ENCODE peak calls at places on chromosomes 5 and 9, in seven cellular contexts. R is CD8-positive, alpha-beta T cell; V is IMR-90; K is endodermal cell; W is A549; G is GM12878; Z is HepG2. C is an unnamed sample. For H3K4me1, the result is how much of the 10 kb centered on the place peaks cover.

GRCh38 chr5:151923865-151924264 is 786 bp downstream of the GLRA1 start:
- DNase-seq in K (peak), G (no peak), Z (no peak), R (no peak), W (peak), V (no peak), C (peak)

GRCh38 chr9:137217276-137218211 is 4.5 kb downstream of the RNF208 start:
- DNase-seq in V (no peak), G (no peak), R (no peak), Z (peak), W (no peak), K (peak), C (peak)

GRCh38 chr5:92749943-92750342 is 831.1 kb downstream of the NR2F1-AS1 start:
- DNase-seq in Z (peak), G (no peak), K (peak), R (no peak), W (peak), V (peak), C (peak)

GRCh38 chr9:109993250-109993978 is 213.4 kb downstream of the PALM2AKAP2 start:
- DNase-seq in K (no peak), R (no peak), V (no peak), G (no peak), Z (no peak), W (no peak), C (no peak)

GRCh38 chr9:132125361-132125760 is 36.5 kb upstream of the NTNG2 start:
- DNase-seq in W (no peak), R (no peak), G (no peak), K (peak), Z (no peak), V (no peak), C (no peak)

GRCh38 chr5:172848419-172848818 is 14.4 kb downstream of the ERGIC1 start:
- DNase-seq in Z (no peak), W (no peak), G (no peak), V (no peak), K (no peak), R (no peak), C (no peak)

GRCh38 chr9:129174724-129175514 is 3.1 kb downstream of the IER5L start:
- DNase-seq in G (no peak), W (peak), V (peak), K (peak), R (no peak), Z (peak), C (peak)

GRCh38 chr5:82365026-82365425 is 86.9 kb upstream of the RPS23 start:
- DNase-seq in V (no peak), Z (no peak), K (no peak), G (no peak), R (no peak), W (no peak), C (no peak)

GRCh38 chr5:75522025-75522424 is 10.3 kb downstream of the POLK start:
- DNase-seq in G (no peak), W (no peak), K (no peak), R (no peak), V (peak), Z (no peak), C (no peak)

GRCh38 chr9:137550958-137551655 is 572 bp upstream of the MRPL41 start:
- DNase-seq in R (no peak), V (peak), Z (peak), G (no peak), K (no peak), W (peak), C (peak)

GRCh38 chr5:103255666-103256065 is 2.9 kb upstream of the MACIR start:
- DNase-seq in R (no peak), G (no peak), V (no peak), K (no peak), W (no peak), Z (peak), C (no peak)

GRCh38 chr5:138179277-138179857 is 455 bp downstream of the KIF20A start:
- DNase-seq in R (no peak), G (no peak), V (no peak), Z (peak), K (peak), W (peak), C (peak)

GRCh38 chr5:137201876-137202275 is 297.2 kb downstream of the SPOCK1 start:
- DNase-seq in G (no peak), K (peak), V (peak), R (no peak), W (peak), Z (no peak), C (no peak)

GRCh38 chr9:27743490-27743889 is 170.2 kb upstream of the C9orf72 start:
- DNase-seq in R (no peak), G (no peak), K (no peak), V (no peak), Z (no peak), W (no peak), C (no peak)

GRCh38 chr5:172766287-172767104 is 4.5 kb downstream of the DUSP1 start:
- DNase-seq in V (peak), G (no peak), R (no peak), Z (peak), K (peak), W (peak), C (no peak)

GRCh38 chr9:98974994-98975712 is 31.4 kb downstream of the COL15A1 start:
- DNase-seq in K (peak), R (peak), W (peak), V (peak), Z (peak), G (no peak), C (peak)

GRCh38 chr9:71758785-71759184 is 9.5 kb downstream of the CEMIP2 start:
- DNase-seq in Z (peak), R (no peak), V (peak), W (peak), G (no peak), K (no peak), C (no peak)

GRCh38 chr5:3684118-3684517 is 88.5 kb downstream of the IRX1 start:
- DNase-seq in K (no peak), V (no peak), G (no peak), W (no peak), Z (no peak), R (no peak), C (no peak)

GRCh38 chr5:64330728-64331231 is 165.1 kb downstream of the RNF180 start:
- DNase-seq in K (no peak), W (no peak), G (no peak), Z (no peak), R (no peak), V (no peak), C (no peak)

GRCh38 chr5:132493821-132494220 is 3.2 kb upstream of the IRF1 start:
- DNase-seq in R (no peak), Z (no peak), K (no peak), G (no peak), W (no peak), V (no peak), C (no peak)

GRCh38 chr5:132496631-132497487 is 6.3 kb upstream of the IRF1 start:
- DNase-seq in G (no peak), W (peak), V (peak), R (no peak), Z (peak), K (peak), C (peak)

GRCh38 chr5:132495063-132495671 is 4.6 kb upstream of the IRF1 start:
- DNase-seq in K (no peak), W (no peak), Z (no peak), R (no peak), G (no peak), V (no peak), C (no peak)

GRCh38 chr5:132497488-132497997 is 7.0 kb upstream of the IRF1 start:
- DNase-seq in K (peak), R (no peak), V (peak), W (peak), G (no peak), Z (no peak), C (no peak)

GRCh38 chr5:132495672-132496630 is 5.4 kb upstream of the IRF1 start:
- DNase-seq in G (peak), R (peak), V (peak), K (peak), W (peak), Z (peak), C (peak)
- H3K27ac ChIP-seq in G (peak), R (peak), V (peak), K (no peak), W (peak), Z (peak), C (no peak)

GRCh38 chr5:5666389-5666788 is 243.9 kb downstream of the ICE1 start:
- DNase-seq in Z (no peak), W (no peak), R (no peak), V (no peak), G (no peak), K (no peak), C (no peak)
- H3K4me1 ChIP-seq in Z (under half), W (under half), R (under half), V (under half), G (under half), K (under half), C (under half)

DNA sequence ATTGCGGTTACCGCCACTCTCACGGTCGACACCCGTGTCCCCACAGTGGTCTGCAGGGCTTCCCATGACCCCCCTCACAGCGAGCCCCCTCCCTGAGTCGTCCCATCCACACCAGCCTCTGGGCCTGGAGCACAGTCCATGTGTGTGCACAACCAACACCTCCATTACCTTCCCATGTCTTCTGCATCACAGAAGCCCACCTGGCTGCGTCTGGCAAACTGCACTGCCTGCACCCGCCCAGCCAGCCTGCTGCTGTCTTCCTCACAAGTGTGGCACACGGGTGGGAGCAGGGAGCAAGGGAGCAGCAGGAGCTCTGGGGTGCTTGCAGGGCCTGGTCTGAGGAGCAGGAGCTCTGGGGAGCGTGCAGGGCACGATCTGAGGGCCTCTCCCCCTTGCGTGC is 415.3 kb upstream of the IRX4 start:
- DNase-seq in R (no peak), V (no peak), Z (no peak), G (no peak), W (no peak), K (peak), C (no peak)
- H3K27ac ChIP-seq in R (no peak), V (no peak), Z (no peak), G (no peak), W (no peak), K (no peak), C (no peak)

GRCh38 chr5:176592573-176592972 is 17.4 kb downstream of the GPRIN1 start:
- DNase-seq in K (no peak), G (no peak), W (no peak), R (no peak), V (no peak), Z (no peak), C (no peak)
- H3K4me1 ChIP-seq in K (under half), G (under half), W (under half), R (under half), V (under half), Z (under half), C (under half)

DNA sequence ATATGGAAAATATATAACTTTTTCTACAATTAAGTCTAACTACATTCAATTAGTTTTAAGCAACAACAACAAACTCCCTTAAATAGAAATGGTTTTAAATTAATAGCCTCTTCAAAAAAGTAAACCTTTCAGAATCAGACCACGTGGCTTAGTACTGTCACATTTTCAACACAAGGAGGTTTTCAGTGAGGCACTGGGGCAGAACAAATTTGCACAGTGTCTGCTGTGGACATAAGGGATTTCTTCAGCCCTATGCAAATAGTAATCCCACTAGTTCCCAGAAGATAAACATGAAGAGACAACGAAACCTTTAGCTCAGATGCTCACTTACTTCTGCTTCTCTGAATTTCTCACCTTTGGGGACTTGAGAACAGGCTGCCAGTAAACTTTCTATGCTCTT is 293.3 kb downstream of the EDIL3 start:
- DNase-seq in K (peak), Z (peak), R (no peak), G (peak), V (no peak), W (peak), C (peak)
- H3K27ac ChIP-seq in K (no peak), Z (no peak), R (no peak), G (no peak), V (no peak), W (no peak), C (no peak)

GRCh38 chr9:33817327-33818166 is 587 bp downstream of the UBE2R2 start:
- DNase-seq in W (peak), V (peak), R (peak), K (peak), G (no peak), Z (peak), C (peak)

GRCh38 chr9:33816327-33817252 is at the start of gene UBE2R2:
- DNase-seq in W (peak), G (peak), V (peak), Z (peak), K (peak), R (peak), C (peak)

GRCh38 chr9:33814816-33815215 is 2.1 kb upstream of the UBE2R2 start:
- DNase-seq in G (no peak), Z (no peak), W (peak), V (no peak), R (no peak), K (no peak), C (no peak)

GRCh38 chr9:33813712-33814641 is 3.0 kb upstream of the UBE2R2 start:
- DNase-seq in Z (peak), G (no peak), K (no peak), R (no peak), W (peak), V (peak), C (peak)

GRCh38 chr9:33815781-33816180 is 1.2 kb upstream of the UBE2R2 start:
- DNase-seq in K (no peak), V (no peak), G (no peak), W (no peak), Z (no peak), R (no peak), C (no peak)
- H3K4me1 ChIP-seq in K (under half), V (under half), G (under half), W (under half), Z (half or more), R (under half), C (under half)

C was measured in neural progenitor cell.